ENCODE peak calls at places on chromosome 10, in nine cellular contexts. L is T-helper 1 cell; M is cardiac muscle cell; C is stomach; T is left ventricle myocardium superior; Q is CD4-positive, alpha-beta memory T cell; A is dorsolateral prefrontal cortex; D is posterior vena cava; S is left cardiac atrium. R is an unnamed sample.

GRCh38 chr10:69217119-69217754 is 2.9 kb upstream of the HKDC1 start:
- DNase-seq in L (no peak), M (no peak), C (no peak), T (no peak), Q (no peak), A (no peak), D (no peak), S (no peak), R (no peak)

GRCh38 chr10:7015457-7015856 is 395.4 kb downstream of the SFMBT2 start:
- DNase-seq in L (no peak), M (no peak), C (no peak), T (no peak), Q (no peak), A (no peak), D (no peak), S (no peak), R (no peak)

GRCh38 chr10:64408386-64409178 is 887.4 kb downstream of the REEP3 start:
- DNase-seq in L (no peak), M (no peak), C (no peak), T (no peak), Q (no peak), A (no peak), D (no peak), S (no peak), R (no peak)

GRCh38 chr10:88004451-88004850 is 141.0 kb downstream of the PTEN start:
- DNase-seq in L (no peak), M (no peak), C (no peak), T (no peak), Q (no peak), A (no peak), D (no peak), S (no peak), R (no peak)

GRCh38 chr10:35195361-35196306 is 69.0 kb downstream of the CREM start:
- DNase-seq in L (peak), M (peak), C (peak), T (no peak), Q (peak), A (no peak), D (peak), S (peak), R (peak)

GRCh38 chr10:69644658-69645295 is 14.7 kb downstream of the FAM241B start:
- DNase-seq in L (no peak), M (peak), C (peak), T (peak), Q (no peak), A (peak), D (peak), S (peak), R (peak)

GRCh38 chr10:77409697-77410471 is 227.7 kb downstream of the KCNMA1 start:
- DNase-seq in L (no peak), M (no peak), C (peak), T (no peak), Q (no peak), A (no peak), D (no peak), S (no peak), R (peak)

GRCh38 chr10:115049957-115050356 is 43.2 kb upstream of the ATRNL1 start:
- DNase-seq in L (no peak), M (no peak), C (no peak), T (no peak), Q (no peak), A (no peak), D (no peak), S (no peak), R (no peak)

GRCh38 chr10:66398653-66399052 is 527.2 kb upstream of the LRRTM3 start:
- DNase-seq in L (no peak), M (no peak), C (no peak), T (no peak), Q (no peak), A (no peak), D (no peak), S (no peak), R (no peak)

GRCh38 chr10:110192552-110192951 is 14.9 kb upstream of the MXI1 start:
- DNase-seq in L (no peak), M (no peak), C (no peak), T (no peak), Q (no peak), A (no peak), D (no peak), S (peak), R (no peak)

GRCh38 chr10:21732067-21732772 is 198.2 kb downstream of the MLLT10 start:
- DNase-seq in L (no peak), M (peak), C (no peak), T (peak), Q (peak), A (peak), D (peak), S (peak), R (peak)

GRCh38 chr10:15348579-15348978 is 22.5 kb downstream of the FAM171A1 start:
- DNase-seq in L (no peak), M (no peak), C (no peak), T (peak), Q (no peak), A (no peak), D (no peak), S (peak), R (no peak)

GRCh38 chr10:127875916-127876315 is 16.8 kb downstream of the CLRN3 start:
- DNase-seq in L (no peak), M (no peak), C (no peak), T (no peak), Q (no peak), A (no peak), D (peak), S (no peak), R (no peak)

GRCh38 chr10:104333037-104333727 is 5.1 kb downstream of the ITPRIP start:
- DNase-seq in L (peak), M (no peak), C (peak), T (no peak), Q (peak), A (no peak), D (no peak), S (no peak), R (no peak)

GRCh38 chr10:113493195-113493594 is 59.7 kb upstream of the HABP2 start:
- DNase-seq in L (no peak), M (no peak), C (no peak), T (no peak), Q (no peak), A (no peak), D (no peak), S (no peak), R (no peak)

GRCh38 chr10:29471483-29471859 is 163.3 kb downstream of the SVIL start:
- DNase-seq in L (no peak), M (no peak), C (no peak), T (no peak), Q (no peak), A (no peak), D (no peak), S (no peak), R (no peak)

GRCh38 chr10:19788075-19788686 is 28.1 kb upstream of the PLXDC2 start:
- DNase-seq in L (no peak), M (peak), C (no peak), T (no peak), Q (no peak), A (no peak), D (no peak), S (no peak), R (peak)

GRCh38 chr10:69222157-69223027 is 2.3 kb downstream of the HKDC1 start:
- DNase-seq in L (peak), M (peak), C (peak), T (no peak), Q (peak), A (no peak), D (no peak), S (no peak), R (peak)

GRCh38 chr10:110504111-110504735 is 6.5 kb downstream of the DUSP5 start:
- DNase-seq in L (peak), M (no peak), C (peak), T (no peak), Q (peak), A (no peak), D (no peak), S (peak), R (no peak)

GRCh38 chr10:123422261-123422660 is 243.9 kb upstream of the GPR26 start:
- DNase-seq in L (no peak), M (no peak), C (no peak), T (no peak), Q (no peak), A (no peak), D (no peak), S (no peak), R (no peak)

GRCh38 chr10:52578871-52579405 is 193.6 kb downstream of the MBL2 start:
- DNase-seq in L (no peak), M (no peak), C (no peak), T (no peak), Q (no peak), A (no peak), D (no peak), S (no peak), R (no peak)

GRCh38 chr10:127013696-127014095 is 108.5 kb downstream of the DOCK1 start:
- DNase-seq in L (no peak), M (no peak), C (no peak), T (no peak), Q (no peak), A (no peak), D (no peak), S (no peak), R (no peak)

GRCh38 chr10:1241973-1242935 is 186.1 kb downstream of the WDR37 start:
- DNase-seq in L (no peak), M (no peak), C (no peak), T (no peak), Q (no peak), A (no peak), D (no peak), S (no peak), R (no peak)

GRCh38 chr10:74753295-74754211 is 72.8 kb upstream of the KAT6B start:
- DNase-seq in L (no peak), M (no peak), C (peak), T (no peak), Q (no peak), A (no peak), D (no peak), S (no peak), R (peak)

GRCh38 chr10:102628451-102628911 is 15.8 kb upstream of the TRIM8 start:
- DNase-seq in L (no peak), M (no peak), C (no peak), T (peak), Q (no peak), A (peak), D (peak), S (peak), R (no peak)

GRCh38 chr10:44398747-44399477 is 14.0 kb upstream of the CXCL12 start:
- DNase-seq in L (no peak), M (no peak), C (no peak), T (no peak), Q (no peak), A (no peak), D (no peak), S (no peak), R (peak)

GRCh38 chr10:68516766-68517165 is 10.6 kb downstream of the SLC25A16 start:
- DNase-seq in L (no peak), M (no peak), C (no peak), T (no peak), Q (no peak), A (no peak), D (no peak), S (no peak), R (no peak)

GRCh38 chr10:80186364-80187012 is 18.8 kb downstream of the ANXA11 start:
- DNase-seq in L (no peak), M (no peak), C (peak), T (peak), Q (no peak), A (no peak), D (no peak), S (peak), R (no peak)

GRCh38 chr10:101014966-101015581 is 15.5 kb downstream of the LZTS2 start:
- DNase-seq in L (no peak), M (no peak), C (no peak), T (no peak), Q (no peak), A (no peak), D (no peak), S (no peak), R (no peak)

GRCh38 chr10:29948971-29949370 is 110.4 kb downstream of the JCAD start:
- DNase-seq in L (no peak), M (peak), C (no peak), T (no peak), Q (no peak), A (no peak), D (no peak), S (no peak), R (no peak)

GRCh38 chr10:19966751-19967150 is 150.5 kb downstream of the PLXDC2 start:
- DNase-seq in L (no peak), M (peak), C (no peak), T (no peak), Q (no peak), A (no peak), D (no peak), S (no peak), R (peak)

GRCh38 chr10:22252801-22253577 is 35.2 kb upstream of the EBLN1 start:
- DNase-seq in L (peak), M (no peak), C (peak), T (peak), Q (peak), A (peak), D (peak), S (peak), R (peak)

GRCh38 chr10:72308320-72308987 is 34.7 kb downstream of the DDIT4 start:
- DNase-seq in L (no peak), M (peak), C (peak), T (peak), Q (no peak), A (no peak), D (peak), S (peak), R (no peak)

GRCh38 chr10:71382757-71383156 is 14.0 kb upstream of the CDH23 start:
- DNase-seq in L (no peak), M (no peak), C (no peak), T (no peak), Q (no peak), A (no peak), D (peak), S (no peak), R (no peak)

R was measured in iPS-NIHi11.